ENCODE peak calls at places on chromosomes 13 and 19, in four cellular contexts. One of them, this sample, is unnamed.

GRCh38 chr19:36420961-36421748 is 2.7 kb upstream of the ZFP82 start:
- DNase-seq in CD4-positive, alpha-beta T cell: no peak
- DNase-seq in MCF 10A: no peak
- DNase-seq in activated naive CD4-positive, alpha-beta T cell treated with anti-CD3 and anti-CD28 coated beads for 36 hours: no peak
- DNase-seq in this sample: no peak

GRCh38 chr19:46718934-46719551 is 2.1 kb upstream of the PRKD2 start:
- DNase-seq in CD4-positive, alpha-beta T cell: no peak
- DNase-seq in MCF 10A: no peak
- DNase-seq in activated naive CD4-positive, alpha-beta T cell treated with anti-CD3 and anti-CD28 coated beads for 36 hours: no peak
- DNase-seq in this sample: no peak

GRCh38 chr19:49497047-49497789 is 984 bp downstream of the RPS11 start:
- DNase-seq in CD4-positive, alpha-beta T cell: peak
- DNase-seq in MCF 10A: peak
- DNase-seq in activated naive CD4-positive, alpha-beta T cell treated with anti-CD3 and anti-CD28 coated beads for 36 hours: peak
- DNase-seq in this sample: peak

GRCh38 chr19:31066385-31066784 is 282.9 kb downstream of the TSHZ3 start:
- DNase-seq in CD4-positive, alpha-beta T cell: no peak
- DNase-seq in MCF 10A: peak
- DNase-seq in activated naive CD4-positive, alpha-beta T cell treated with anti-CD3 and anti-CD28 coated beads for 36 hours: no peak
- DNase-seq in this sample: no peak

GRCh38 chr19:49890349-49891311 is 6.1 kb downstream of the IL4I1 start:
- DNase-seq in CD4-positive, alpha-beta T cell: peak
- DNase-seq in MCF 10A: no peak
- DNase-seq in activated naive CD4-positive, alpha-beta T cell treated with anti-CD3 and anti-CD28 coated beads for 36 hours: peak
- DNase-seq in this sample: peak

GRCh38 chr13:72963762-72964161 is 95.0 kb upstream of the KLF5 start:
- DNase-seq in CD4-positive, alpha-beta T cell: no peak
- DNase-seq in MCF 10A: no peak
- DNase-seq in activated naive CD4-positive, alpha-beta T cell treated with anti-CD3 and anti-CD28 coated beads for 36 hours: no peak
- DNase-seq in this sample: no peak

GRCh38 chr13:98965325-98965724 is 12.5 kb downstream of the DOCK9 start:
- DNase-seq in CD4-positive, alpha-beta T cell: no peak
- DNase-seq in MCF 10A: no peak
- DNase-seq in activated naive CD4-positive, alpha-beta T cell treated with anti-CD3 and anti-CD28 coated beads for 36 hours: no peak
- DNase-seq in this sample: no peak

GRCh38 chr13:20525144-20525600 is 485 bp downstream of the CRYL1 start:
- DNase-seq in CD4-positive, alpha-beta T cell: no peak
- DNase-seq in MCF 10A: peak
- DNase-seq in activated naive CD4-positive, alpha-beta T cell treated with anti-CD3 and anti-CD28 coated beads for 36 hours: peak
- DNase-seq in this sample: peak

GRCh38 chr13:98293103-98293502 is 116.0 kb upstream of the RNF113B start:
- DNase-seq in CD4-positive, alpha-beta T cell: no peak
- DNase-seq in MCF 10A: no peak
- DNase-seq in activated naive CD4-positive, alpha-beta T cell treated with anti-CD3 and anti-CD28 coated beads for 36 hours: no peak
- DNase-seq in this sample: no peak

GRCh38 chr19:50383307-50383851 is 768 bp upstream of the POLD1 start:
- DNase-seq in CD4-positive, alpha-beta T cell: no peak
- DNase-seq in MCF 10A: no peak
- DNase-seq in activated naive CD4-positive, alpha-beta T cell treated with anti-CD3 and anti-CD28 coated beads for 36 hours: no peak
- DNase-seq in this sample: no peak

GRCh38 chr13:98272549-98272948 is 95.5 kb upstream of the RNF113B start:
- DNase-seq in CD4-positive, alpha-beta T cell: no peak
- DNase-seq in MCF 10A: no peak
- DNase-seq in activated naive CD4-positive, alpha-beta T cell treated with anti-CD3 and anti-CD28 coated beads for 36 hours: no peak
- DNase-seq in this sample: no peak

GRCh38 chr19:42441047-42441440 is 1.7 kb downstream of the CXCL17 start:
- DNase-seq in CD4-positive, alpha-beta T cell: no peak
- DNase-seq in MCF 10A: no peak
- DNase-seq in activated naive CD4-positive, alpha-beta T cell treated with anti-CD3 and anti-CD28 coated beads for 36 hours: no peak
- DNase-seq in this sample: peak

GRCh38 chr13:44347905-44348304 is 25.7 kb upstream of the SERP2 start:
- DNase-seq in CD4-positive, alpha-beta T cell: no peak
- DNase-seq in MCF 10A: no peak
- DNase-seq in activated naive CD4-positive, alpha-beta T cell treated with anti-CD3 and anti-CD28 coated beads for 36 hours: no peak
- DNase-seq in this sample: no peak

GRCh38 chr19:13986348-13986904 is 19.7 kb downstream of the RFX1 start:
- DNase-seq in CD4-positive, alpha-beta T cell: peak
- DNase-seq in MCF 10A: no peak
- DNase-seq in activated naive CD4-positive, alpha-beta T cell treated with anti-CD3 and anti-CD28 coated beads for 36 hours: peak
- DNase-seq in this sample: peak

GRCh38 chr19:11405846-11406643 is 13.1 kb downstream of the RGL3 start:
- DNase-seq in CD4-positive, alpha-beta T cell: no peak
- DNase-seq in MCF 10A: peak
- DNase-seq in activated naive CD4-positive, alpha-beta T cell treated with anti-CD3 and anti-CD28 coated beads for 36 hours: peak
- DNase-seq in this sample: peak

GRCh38 chr13:99224019-99224418 is 23.4 kb downstream of the UBAC2 start:
- DNase-seq in CD4-positive, alpha-beta T cell: no peak
- DNase-seq in MCF 10A: no peak
- DNase-seq in activated naive CD4-positive, alpha-beta T cell treated with anti-CD3 and anti-CD28 coated beads for 36 hours: peak
- DNase-seq in this sample: peak

GRCh38 chr13:105908581-105908980 is 626.9 kb downstream of the EFNB2 start:
- DNase-seq in CD4-positive, alpha-beta T cell: no peak
- DNase-seq in MCF 10A: no peak
- DNase-seq in activated naive CD4-positive, alpha-beta T cell treated with anti-CD3 and anti-CD28 coated beads for 36 hours: peak
- DNase-seq in this sample: peak

GRCh38 chr13:94520001-94520400 is 40.5 kb upstream of the DCT start:
- DNase-seq in CD4-positive, alpha-beta T cell: no peak
- DNase-seq in MCF 10A: no peak
- DNase-seq in activated naive CD4-positive, alpha-beta T cell treated with anti-CD3 and anti-CD28 coated beads for 36 hours: no peak
- DNase-seq in this sample: no peak

GRCh38 chr19:1130801-1131717 is 27.3 kb downstream of the GPX4 start:
- DNase-seq in CD4-positive, alpha-beta T cell: no peak
- DNase-seq in MCF 10A: no peak
- DNase-seq in activated naive CD4-positive, alpha-beta T cell treated with anti-CD3 and anti-CD28 coated beads for 36 hours: peak
- DNase-seq in this sample: peak

GRCh38 chr13:63481334-63481733 is 2065.7 kb upstream of the PCDH20 start:
- DNase-seq in CD4-positive, alpha-beta T cell: no peak
- DNase-seq in MCF 10A: peak
- DNase-seq in activated naive CD4-positive, alpha-beta T cell treated with anti-CD3 and anti-CD28 coated beads for 36 hours: no peak
- DNase-seq in this sample: no peak

GRCh38 chr19:29013325-29013724 is 199.6 kb downstream of the UQCRFS1 start:
- DNase-seq in CD4-positive, alpha-beta T cell: no peak
- DNase-seq in MCF 10A: no peak
- DNase-seq in activated naive CD4-positive, alpha-beta T cell treated with anti-CD3 and anti-CD28 coated beads for 36 hours: no peak
- DNase-seq in this sample: no peak

GRCh38 chr13:33186851-33187250 is 98.7 kb downstream of the STARD13 start:
- DNase-seq in CD4-positive, alpha-beta T cell: no peak
- DNase-seq in MCF 10A: peak
- DNase-seq in activated naive CD4-positive, alpha-beta T cell treated with anti-CD3 and anti-CD28 coated beads for 36 hours: no peak
- DNase-seq in this sample: no peak

GRCh38 chr13:27952931-27953670 is 16.0 kb downstream of the CDX2 start:
- DNase-seq in CD4-positive, alpha-beta T cell: no peak
- DNase-seq in MCF 10A: no peak
- DNase-seq in activated naive CD4-positive, alpha-beta T cell treated with anti-CD3 and anti-CD28 coated beads for 36 hours: no peak
- DNase-seq in this sample: peak

GRCh38 chr13:74039154-74039553 is 95.0 kb downstream of the KLF12 start:
- DNase-seq in CD4-positive, alpha-beta T cell: no peak
- DNase-seq in MCF 10A: no peak
- DNase-seq in activated naive CD4-positive, alpha-beta T cell treated with anti-CD3 and anti-CD28 coated beads for 36 hours: no peak
- DNase-seq in this sample: no peak

This sample was measured in activated CD8-positive, alpha-beta T cell treated with anti-CD3 and anti-CD28 coated beads for 36 hours.